ENCODE peak calls at places on chromosomes 13 and 19, in seven cellular contexts. One of them, this sample, is unnamed.

GRCh38 chr13:30832845-30833332 is 73.2 kb upstream of the MEDAG start:
- DNase-seq in WERI-Rb-1: no peak
- DNase-seq in pancreas: peak; percentile 84
- DNase-seq in heart right ventricle: no peak
- DNase-seq in adrenal gland: peak; percentile 72
- DNase-seq in A673: peak; percentile 69
- DNase-seq in aorta: peak; percentile 84
- DNase-seq in this sample: no peak

GRCh38 chr19:35455616-35456201 is 7.7 kb downstream of the FFAR2 start:
- DNase-seq in heart right ventricle: no peak
- DNase-seq in aorta: no peak
- DNase-seq in pancreas: no peak
- DNase-seq in WERI-Rb-1: no peak
- DNase-seq in A673: no peak
- DNase-seq in adrenal gland: no peak
- DNase-seq in this sample: no peak

GRCh38 chr19:46784262-46785053 is 3.9 kb downstream of the SLC1A5 start:
- DNase-seq in aorta: peak; percentile 81
- DNase-seq in WERI-Rb-1: peak; percentile 78
- DNase-seq in pancreas: peak; percentile 48
- DNase-seq in A673: peak; percentile 95
- DNase-seq in heart right ventricle: peak; percentile 30
- DNase-seq in adrenal gland: peak; percentile 26
- DNase-seq in this sample: no peak

GRCh38 chr19:35908977-35909683 is 1.0 kb upstream of the TYROBP start:
- DNase-seq in pancreas: no peak
- DNase-seq in A673: no peak
- DNase-seq in adrenal gland: peak; percentile 60
- DNase-seq in WERI-Rb-1: peak; percentile 29
- DNase-seq in aorta: peak; percentile 87
- DNase-seq in heart right ventricle: peak; percentile 77
- DNase-seq in this sample: no peak

GRCh38 chr19:41774515-41774980 is 19.2 kb downstream of the CEACAM6 start:
- DNase-seq in WERI-Rb-1: no peak
- DNase-seq in adrenal gland: no peak
- DNase-seq in heart right ventricle: no peak
- DNase-seq in aorta: no peak
- DNase-seq in A673: no peak
- DNase-seq in pancreas: no peak
- DNase-seq in this sample: peak; percentile 46

GRCh38 chr13:46121033-46121432 is 16.2 kb upstream of the CPB2 start:
- DNase-seq in heart right ventricle: no peak
- DNase-seq in A673: no peak
- DNase-seq in aorta: no peak
- DNase-seq in pancreas: no peak
- DNase-seq in WERI-Rb-1: no peak
- DNase-seq in adrenal gland: no peak
- DNase-seq in this sample: no peak

GRCh38 chr13:45367358-45367757 is 26.4 kb upstream of the TPT1 start:
- DNase-seq in pancreas: peak; percentile 16
- DNase-seq in A673: peak; percentile 57
- DNase-seq in heart right ventricle: no peak
- DNase-seq in WERI-Rb-1: no peak
- DNase-seq in adrenal gland: no peak
- DNase-seq in aorta: peak; percentile 80
- DNase-seq in this sample: peak; percentile 86

GRCh38 chr19:13054605-13055212 is 47.9 kb downstream of the LYL1 start:
- DNase-seq in WERI-Rb-1: no peak
- DNase-seq in adrenal gland: no peak
- DNase-seq in heart right ventricle: no peak
- DNase-seq in pancreas: no peak
- DNase-seq in aorta: no peak
- DNase-seq in A673: no peak
- DNase-seq in this sample: no peak

GRCh38 chr19:55600336-55601028 is 394 bp downstream of the ZNF524 start:
- DNase-seq in pancreas: no peak
- DNase-seq in WERI-Rb-1: peak; percentile 88
- DNase-seq in A673: peak; percentile 94
- DNase-seq in aorta: peak; percentile 89
- DNase-seq in adrenal gland: no peak
- DNase-seq in heart right ventricle: peak; percentile 71
- DNase-seq in this sample: no peak

GRCh38 chr13:94233401-94233800 is 246.1 kb downstream of the DCT start:
- DNase-seq in adrenal gland: peak; percentile 42
- DNase-seq in WERI-Rb-1: no peak
- DNase-seq in pancreas: no peak
- DNase-seq in A673: peak; percentile 76
- DNase-seq in heart right ventricle: peak; percentile 7
- DNase-seq in aorta: no peak
- DNase-seq in this sample: no peak

GRCh38 chr13:21675095-21676007 is 4.5 kb downstream of the FGF9 start:
- DNase-seq in adrenal gland: peak; percentile 69
- DNase-seq in aorta: no peak
- DNase-seq in pancreas: peak; percentile 60
- DNase-seq in WERI-Rb-1: no peak
- DNase-seq in A673: peak; percentile 53
- DNase-seq in heart right ventricle: peak; percentile 43
- DNase-seq in this sample: peak; percentile 61

DNA sequence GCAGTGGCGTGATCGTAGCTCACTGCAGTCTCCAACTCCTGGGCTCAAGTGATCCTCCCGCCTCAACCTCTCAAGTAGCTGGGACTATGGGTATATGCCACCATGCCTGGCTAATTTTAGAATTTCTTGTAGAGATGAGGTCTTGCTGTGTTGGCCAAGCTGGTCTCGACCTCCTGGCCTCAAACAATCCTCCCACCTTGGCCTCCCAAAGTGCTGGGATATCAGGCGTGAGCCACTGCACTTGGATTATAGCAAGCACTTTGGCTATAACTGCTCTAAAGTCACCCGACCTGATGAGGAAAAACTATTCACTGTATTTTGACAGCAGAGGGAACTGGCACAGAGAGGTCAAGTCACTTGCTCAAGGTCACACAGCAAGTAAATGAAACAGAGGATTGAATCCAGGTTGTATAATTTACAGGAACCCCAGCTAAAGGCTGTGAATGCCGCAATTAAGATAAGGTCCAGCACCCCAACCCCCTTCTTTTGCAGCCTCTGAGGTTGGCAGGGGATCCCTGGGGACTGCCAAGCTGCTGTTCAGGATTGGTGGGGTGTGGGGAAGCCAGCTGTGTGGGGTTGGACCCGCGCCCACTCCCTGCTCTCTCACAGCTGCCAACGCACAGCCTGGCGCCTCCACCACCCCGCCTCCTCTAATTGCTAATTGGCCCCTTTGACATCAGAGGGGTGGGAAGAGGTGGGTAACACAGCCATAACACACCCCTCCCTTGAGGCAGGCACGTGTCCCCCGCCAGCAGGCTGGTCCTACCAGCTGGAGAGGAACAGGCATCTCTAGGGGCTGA is 6.0 kb downstream of the TMIGD2 start:
- DNase-seq in heart right ventricle: no peak
- DNase-seq in A673: peak; percentile 91
- DNase-seq in aorta: no peak
- DNase-seq in WERI-Rb-1: no peak
- DNase-seq in pancreas: no peak
- DNase-seq in adrenal gland: no peak
- DNase-seq in this sample: no peak
- H3K27ac ChIP-seq in heart right ventricle: no peak overlapping the region
- H3K27ac ChIP-seq in A673: no peak overlapping the region
- H3K27ac ChIP-seq in aorta: no peak overlapping the region
- H3K27ac ChIP-seq in WERI-Rb-1: no peak overlapping the region
- H3K27ac ChIP-seq in pancreas: no peak overlapping the region
- H3K27ac ChIP-seq in adrenal gland: no peak overlapping the region
- H3K27ac ChIP-seq in this sample: no peak overlapping the region

GRCh38 chr19:2230807-2231533 is 5.2 kb downstream of the PLEKHJ1 start:
- DNase-seq in A673: no peak
- DNase-seq in pancreas: no peak
- DNase-seq in aorta: no peak
- DNase-seq in adrenal gland: no peak
- DNase-seq in WERI-Rb-1: no peak
- DNase-seq in heart right ventricle: no peak
- DNase-seq in this sample: no peak
- H3K36me3 ChIP-seq in A673: peaks cover 74% of the 10 kb centered on the region
- H3K36me3 ChIP-seq in pancreas: peaks cover 6% of the 10 kb centered on the region
- H3K36me3 ChIP-seq in aorta: no peaks in the 10 kb centered on the region
- H3K36me3 ChIP-seq in adrenal gland: peaks cover 52% of the 10 kb centered on the region
- H3K36me3 ChIP-seq in WERI-Rb-1: peaks cover 77% of the 10 kb centered on the region
- H3K36me3 ChIP-seq in heart right ventricle: peaks cover 75% of the 10 kb centered on the region
- H3K36me3 ChIP-seq in this sample: peaks cover 6% of the 10 kb centered on the region

DNA sequence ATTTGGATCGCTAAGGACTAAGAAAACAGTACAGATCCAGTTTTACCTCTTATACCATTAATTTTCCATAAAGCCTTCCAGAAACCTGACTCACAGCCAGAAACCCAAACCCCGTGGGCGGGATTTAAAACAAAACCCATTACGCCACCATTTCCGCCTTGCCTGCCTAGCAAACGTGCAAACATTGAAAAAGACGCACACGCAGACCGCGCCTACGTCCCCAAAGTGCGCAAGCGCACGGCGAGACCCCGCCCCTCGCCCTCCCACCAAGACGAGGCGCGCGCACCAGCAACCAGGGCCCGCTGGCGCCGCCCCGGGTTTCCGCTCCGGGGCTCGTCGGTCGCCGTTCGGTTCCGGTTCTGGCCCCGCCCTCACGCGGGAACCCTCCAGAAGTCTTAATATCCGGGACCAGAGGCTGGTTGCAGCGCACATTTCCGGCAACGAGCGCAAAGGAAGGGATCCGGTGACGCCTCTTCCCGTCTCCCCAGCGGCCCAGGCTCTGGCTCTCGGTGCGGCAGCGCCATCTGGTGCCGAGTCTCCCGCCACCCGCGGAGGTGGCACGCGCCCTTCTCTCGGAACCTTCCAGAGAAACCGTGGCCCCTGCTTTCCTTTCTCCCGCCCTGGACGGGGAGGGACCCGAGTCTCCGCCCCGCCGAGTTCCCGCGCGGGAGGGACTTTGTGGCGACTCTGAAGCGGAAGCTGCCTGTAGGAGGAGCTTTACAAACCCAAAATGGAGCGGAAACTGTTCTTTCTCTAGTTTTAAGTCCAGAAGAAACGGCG is 256.9 kb upstream of the STARD13 start:
- DNase-seq in WERI-Rb-1: peak; percentile 97
- DNase-seq in adrenal gland: peak; percentile 99
- DNase-seq in heart right ventricle: peak; percentile 98
- DNase-seq in pancreas: peak; percentile 98
- DNase-seq in A673: peak; percentile 99
- DNase-seq in aorta: peak; percentile 99
- DNase-seq in this sample: peak; percentile 98
- H3K4me3 ChIP-seq in WERI-Rb-1: peak overlapping the region; percentile 92
- H3K4me3 ChIP-seq in adrenal gland: no peak overlapping the region
- H3K4me3 ChIP-seq in heart right ventricle: peak overlapping the region; percentile 11
- H3K4me3 ChIP-seq in pancreas: peak overlapping the region; percentile 29
- H3K4me3 ChIP-seq in A673: peak overlapping the region; percentile 43
- H3K4me3 ChIP-seq in aorta: peak overlapping the region; percentile 75
- H3K4me3 ChIP-seq in this sample: peak overlapping the region; percentile 91

GRCh38 chr19:9850235-9850959 is 15.3 kb downstream of the PIN1 start:
- DNase-seq in aorta: no peak
- DNase-seq in adrenal gland: no peak
- DNase-seq in A673: no peak
- DNase-seq in pancreas: no peak
- DNase-seq in heart right ventricle: no peak
- DNase-seq in WERI-Rb-1: peak; percentile 91
- DNase-seq in this sample: no peak

GRCh38 chr19:9847087-9847671 is 12.1 kb downstream of the PIN1 start:
- DNase-seq in WERI-Rb-1: peak; percentile 74
- DNase-seq in A673: peak; percentile 81
- DNase-seq in adrenal gland: peak; percentile 86
- DNase-seq in aorta: peak; percentile 85
- DNase-seq in pancreas: no peak
- DNase-seq in heart right ventricle: no peak
- DNase-seq in this sample: no peak

GRCh38 chr19:9849786-9850185 is 14.7 kb downstream of the PIN1 start:
- DNase-seq in WERI-Rb-1: peak; percentile 33
- DNase-seq in pancreas: no peak
- DNase-seq in aorta: no peak
- DNase-seq in adrenal gland: no peak
- DNase-seq in A673: no peak
- DNase-seq in heart right ventricle: no peak
- DNase-seq in this sample: no peak

GRCh38 chr19:9848060-9848459 is 12.9 kb downstream of the PIN1 start:
- DNase-seq in WERI-Rb-1: peak; percentile 71
- DNase-seq in aorta: no peak
- DNase-seq in adrenal gland: no peak
- DNase-seq in heart right ventricle: no peak
- DNase-seq in A673: no peak
- DNase-seq in pancreas: no peak
- DNase-seq in this sample: no peak

GRCh38 chr19:9848761-9849160 is 13.6 kb downstream of the PIN1 start:
- DNase-seq in WERI-Rb-1: peak; percentile 76
- DNase-seq in heart right ventricle: no peak
- DNase-seq in pancreas: no peak
- DNase-seq in adrenal gland: no peak
- DNase-seq in aorta: no peak
- DNase-seq in A673: no peak
- DNase-seq in this sample: no peak
- H3K27ac ChIP-seq in WERI-Rb-1: peak overlapping the region; percentile 76
- H3K27ac ChIP-seq in heart right ventricle: no peak overlapping the region
- H3K27ac ChIP-seq in pancreas: no peak overlapping the region
- H3K27ac ChIP-seq in adrenal gland: peak overlapping the region; percentile 8
- H3K27ac ChIP-seq in aorta: no peak overlapping the region
- H3K27ac ChIP-seq in A673: no peak overlapping the region
- H3K27ac ChIP-seq in this sample: no peak overlapping the region

DNA sequence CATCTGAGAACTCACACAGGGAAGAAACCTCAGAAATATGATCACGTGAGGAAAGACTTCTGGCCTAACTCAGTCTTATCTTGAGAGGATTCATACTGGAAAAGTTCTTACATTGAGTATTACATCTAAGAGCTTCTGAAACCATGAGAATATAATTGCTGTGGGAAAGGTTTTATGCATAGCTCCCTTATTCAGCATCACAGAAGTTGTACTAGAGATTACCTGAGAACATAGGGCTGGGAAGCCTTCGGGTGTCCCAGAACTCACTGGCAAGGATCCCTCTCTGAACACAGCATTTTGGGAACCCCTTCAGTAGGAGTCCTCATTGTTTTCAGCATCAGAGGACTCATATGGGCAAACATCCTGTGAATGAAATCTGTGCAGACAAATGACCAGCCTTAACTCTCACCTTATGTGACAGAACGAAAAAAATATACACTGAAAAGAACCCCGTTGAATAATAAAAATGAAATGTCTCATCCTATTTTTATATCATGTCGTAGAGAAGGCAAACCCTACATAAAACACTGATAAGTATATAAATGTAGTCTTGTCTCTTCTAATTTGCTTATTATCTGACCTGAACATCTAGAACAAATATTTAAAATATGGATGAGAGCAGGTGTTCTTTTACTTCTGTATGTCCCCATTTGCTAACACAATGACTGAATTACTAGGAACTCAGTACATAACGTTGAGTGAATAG is 14.2 kb downstream of the ZNF274 start:
- DNase-seq in adrenal gland: no peak
- DNase-seq in WERI-Rb-1: no peak
- DNase-seq in aorta: no peak
- DNase-seq in pancreas: no peak
- DNase-seq in A673: no peak
- DNase-seq in heart right ventricle: no peak
- DNase-seq in this sample: no peak
- H3K36me3 ChIP-seq in adrenal gland: peaks cover 16% of the 10 kb centered on the region
- H3K36me3 ChIP-seq in WERI-Rb-1: peaks cover 87% of the 10 kb centered on the region
- H3K36me3 ChIP-seq in aorta: peaks cover 37% of the 10 kb centered on the region
- H3K36me3 ChIP-seq in pancreas: peaks cover 22% of the 10 kb centered on the region
- H3K36me3 ChIP-seq in A673: peaks cover 39% of the 10 kb centered on the region
- H3K36me3 ChIP-seq in heart right ventricle: peaks cover 100% of the 10 kb centered on the region
- H3K36me3 ChIP-seq in this sample: peaks cover 62% of the 10 kb centered on the region

This sample was measured in CD8-positive, alpha-beta memory T cell.